ENCODE peak calls at places on chromosomes 7 and 10, in seven cellular contexts. P, V, C, K, R, I and M are unnamed samples.

GRCh38 chr7:26346611-26347200 is 55.0 kb downstream of the SNX10 start:
- DNase-seq in P (no peak), V (no peak), C (no peak), K (no peak), R (no peak), I (peak), M (no peak)

GRCh38 chr7:132403465-132404110 is 172.7 kb downstream of the PLXNA4 start:
- DNase-seq in P (no peak), V (peak), C (no peak), K (no peak), R (no peak), I (no peak), M (no peak)

GRCh38 chr10:110501142-110501937 is 3.6 kb downstream of the DUSP5 start:
- DNase-seq in P (peak), V (peak), C (peak), K (peak), R (peak), I (peak), M (peak)

GRCh38 chr7:155455776-155456516 is 2.0 kb upstream of the EN2 start:
- DNase-seq in P (no peak), V (no peak), C (no peak), K (no peak), R (no peak), I (no peak), M (no peak)

GRCh38 chr10:74079914-74080590 is 70.6 kb downstream of the AP3M1 start:
- DNase-seq in P (no peak), V (no peak), C (no peak), K (no peak), R (no peak), I (peak), M (no peak)

GRCh38 chr7:46198691-46199090 is 277.6 kb upstream of the IGFBP3 start:
- DNase-seq in P (no peak), V (no peak), C (no peak), K (no peak), R (no peak), I (peak), M (no peak)

GRCh38 chr10:23994459-23995046 is 214.4 kb upstream of the KIAA1217 start:
- DNase-seq in P (peak), V (peak), C (peak), K (no peak), R (peak), I (peak), M (peak)

GRCh38 chr10:67976292-67977245 is 92.1 kb downstream of the SIRT1 start:
- DNase-seq in P (peak), V (no peak), C (peak), K (no peak), R (no peak), I (peak), M (peak)

GRCh38 chr10:48996-49395 is at the start of gene TUBB8:
- DNase-seq in P (no peak), V (no peak), C (no peak), K (no peak), R (no peak), I (no peak), M (no peak)

GRCh38 chr7:55568613-55569268 is 3.6 kb downstream of the VOPP1 start:
- DNase-seq in P (no peak), V (no peak), C (no peak), K (no peak), R (no peak), I (peak), M (no peak)

GRCh38 chr7:138125119-138125518 is 48.9 kb downstream of the AKR1D1 start:
- DNase-seq in P (no peak), V (no peak), C (no peak), K (no peak), R (no peak), I (no peak), M (no peak)

GRCh38 chr10:113115534-113115933 is 165.5 kb downstream of the TCF7L2 start:
- DNase-seq in P (no peak), V (no peak), C (no peak), K (no peak), R (no peak), I (no peak), M (no peak)

GRCh38 chr7:55140221-55140980 is 121.6 kb downstream of the EGFR start:
- DNase-seq in P (peak), V (no peak), C (peak), K (peak), R (no peak), I (peak), M (no peak)

GRCh38 chr7:34823650-34824258 is 165.7 kb downstream of the NPSR1 start:
- DNase-seq in P (no peak), V (peak), C (peak), K (no peak), R (peak), I (peak), M (peak)

GRCh38 chr10:3781458-3782098 is 3.4 kb downstream of the KLF6 start:
- DNase-seq in P (peak), V (no peak), C (no peak), K (no peak), R (no peak), I (peak), M (peak)

GRCh38 chr7:2471396-2471795 is 4.8 kb downstream of the GRIFIN start:
- DNase-seq in P (peak), V (peak), C (no peak), K (no peak), R (no peak), I (peak), M (no peak)

GRCh38 chr10:132401396-132402168 is 4.6 kb downstream of the PWWP2B start:
- DNase-seq in P (no peak), V (no peak), C (no peak), K (no peak), R (no peak), I (no peak), M (peak)

GRCh38 chr7:92421676-92422435 is 25.4 kb upstream of the GATAD1 start:
- DNase-seq in P (no peak), V (no peak), C (peak), K (no peak), R (no peak), I (peak), M (no peak)

GRCh38 chr7:100867796-100868485 is 754 bp downstream of the TRIP6 start:
- DNase-seq in P (no peak), V (no peak), C (peak), K (no peak), R (no peak), I (no peak), M (no peak)

GRCh38 chr10:112565434-112566053 is 118.5 kb downstream of the VTI1A start:
- DNase-seq in P (peak), V (peak), C (peak), K (no peak), R (peak), I (peak), M (peak)

GRCh38 chr7:45229130-45229920 is 71.7 kb downstream of the RAMP3 start:
- DNase-seq in P (no peak), V (no peak), C (no peak), K (no peak), R (no peak), I (no peak), M (no peak)

GRCh38 chr10:123236122-123236521 is 81.9 kb downstream of the BUB3 start:
- DNase-seq in P (no peak), V (peak), C (no peak), K (no peak), R (no peak), I (no peak), M (no peak)
- TF ChIP-seq CTCF in P (no peak), V (peak), C (no peak), K (peak), R (no peak), I (no peak), M (no peak)

GRCh38 chr7:24005517-24005916 is 278.5 kb upstream of the NPY start:
- DNase-seq in P (no peak), V (no peak), C (no peak), K (no peak), R (no peak), I (no peak), M (no peak)
- TF ChIP-seq CTCF in P (no peak), V (no peak), C (no peak), K (no peak), R (no peak), I (no peak), M (no peak)

GRCh38 chr7:157297071-157297638 is 39.6 kb upstream of the DNAJB6 start:
- DNase-seq in P (no peak), V (no peak), C (no peak), K (no peak), R (no peak), I (no peak), M (no peak)

GRCh38 chr7:157300406-157300770 is 36.4 kb upstream of the DNAJB6 start:
- DNase-seq in P (no peak), V (no peak), C (no peak), K (no peak), R (no peak), I (no peak), M (no peak)

GRCh38 chr7:157299317-157299612 is 37.5 kb upstream of the DNAJB6 start:
- DNase-seq in P (no peak), V (no peak), C (no peak), K (no peak), R (no peak), I (no peak), M (no peak)

GRCh38 chr7:157302314-157302711 is 34.5 kb upstream of the DNAJB6 start:
- DNase-seq in P (peak), V (no peak), C (no peak), K (no peak), R (no peak), I (peak), M (peak)

GRCh38 chr7:157299613-157300405 is 37.0 kb upstream of the DNAJB6 start:
- DNase-seq in P (no peak), V (no peak), C (no peak), K (no peak), R (no peak), I (no peak), M (no peak)
- TF ChIP-seq CTCF in P (no peak), V (peak), C (no peak), K (peak), R (no peak), I (no peak), M (no peak)

GRCh38 chr7:15764986-15765385 is 78.5 kb upstream of the MEOX2 start:
- DNase-seq in P (peak), V (no peak), C (no peak), K (no peak), R (no peak), I (no peak), M (no peak)

GRCh38 chr7:15764010-15764409 is 77.5 kb upstream of the MEOX2 start:
- DNase-seq in P (no peak), V (no peak), C (no peak), K (no peak), R (no peak), I (no peak), M (no peak)

GRCh38 chr7:15765753-15766152 is 79.3 kb upstream of the MEOX2 start:
- DNase-seq in P (peak), V (no peak), C (no peak), K (no peak), R (no peak), I (no peak), M (no peak)
- TF ChIP-seq CTCF in P (no peak), V (no peak), C (no peak), K (no peak), R (no peak), I (no peak), M (no peak)

DNA sequence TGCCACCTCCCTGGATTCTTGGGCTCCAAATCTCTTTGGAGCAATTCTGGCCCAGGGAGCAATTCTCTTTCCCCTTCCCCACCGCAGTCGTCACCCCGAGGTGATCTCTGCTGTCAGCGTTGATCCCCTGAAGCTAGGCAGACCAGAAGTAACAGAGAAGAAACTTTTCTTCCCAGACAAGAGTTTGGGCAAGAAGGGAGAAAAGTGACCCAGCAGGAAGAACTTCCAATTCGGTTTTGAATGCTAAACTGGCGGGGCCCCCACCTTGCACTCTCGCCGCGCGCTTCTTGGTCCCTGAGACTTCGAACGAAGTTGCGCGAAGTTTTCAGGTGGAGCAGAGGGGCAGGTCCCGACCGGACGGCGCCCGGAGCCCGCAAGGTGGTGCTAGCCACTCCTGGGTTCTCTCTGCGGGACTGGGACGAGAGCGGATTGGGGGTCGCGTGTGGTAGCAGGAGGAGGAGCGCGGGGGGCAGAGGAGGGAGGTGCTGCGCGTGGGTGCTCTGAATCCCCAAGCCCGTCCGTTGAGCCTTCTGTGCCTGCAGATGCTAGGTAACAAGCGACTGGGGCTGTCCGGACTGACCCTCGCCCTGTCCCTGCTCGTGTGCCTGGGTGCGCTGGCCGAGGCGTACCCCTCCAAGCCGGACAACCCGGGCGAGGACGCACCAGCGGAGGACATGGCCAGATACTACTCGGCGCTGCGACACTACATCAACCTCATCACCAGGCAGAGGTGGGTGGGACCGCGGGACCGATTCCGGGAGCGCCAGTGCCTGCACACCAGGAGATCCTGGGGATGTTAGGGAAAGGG is 913 bp downstream of the NPY start:
- DNase-seq in P (no peak), V (peak), C (peak), K (no peak), R (peak), I (no peak), M (no peak)
- TF ChIP-seq CTCF in P (no peak), V (no peak), C (no peak), K (peak), R (no peak), I (no peak), M (no peak)

DNA sequence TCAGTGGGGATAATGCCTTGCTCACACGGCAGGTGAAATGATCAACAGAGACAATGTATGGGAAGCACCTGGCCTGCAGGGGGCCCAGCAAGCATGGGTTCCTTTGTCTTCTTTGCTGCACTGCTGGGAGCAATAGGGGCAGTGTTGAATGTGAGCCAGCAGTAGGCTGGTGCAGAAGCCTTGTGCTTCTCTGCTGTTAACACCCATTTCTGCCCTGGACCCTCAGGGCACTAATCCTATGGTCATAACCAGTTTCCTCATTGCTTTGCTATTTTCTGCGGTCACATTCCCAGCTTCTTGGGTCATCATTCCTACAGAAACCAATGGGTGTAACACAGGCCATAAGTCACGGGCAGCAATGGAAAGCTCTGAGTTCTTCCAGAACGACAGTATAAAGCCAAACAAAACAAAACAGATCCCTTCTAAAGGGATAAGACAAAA is 10.9 kb upstream of the LGI1 start:
- DNase-seq in P (no peak), V (peak), C (peak), K (peak), R (no peak), I (peak), M (no peak)
- TF ChIP-seq CTCF in P (no peak), V (peak), C (peak), K (peak), R (peak), I (no peak), M (no peak)

GRCh38 chr10:103666109-103666508 is 172.6 kb downstream of the NEURL1 start:
- DNase-seq in P (no peak), V (peak), C (no peak), K (no peak), R (no peak), I (peak), M (no peak)

GRCh38 chr10:103665439-103665838 is 171.9 kb downstream of the NEURL1 start:
- DNase-seq in P (peak), V (no peak), C (no peak), K (no peak), R (no peak), I (no peak), M (no peak)

GRCh38 chr10:103661198-103661950 is 167.9 kb downstream of the NEURL1 start:
- DNase-seq in P (peak), V (no peak), C (peak), K (no peak), R (peak), I (peak), M (peak)

GRCh38 chr10:103661951-103662405 is 168.5 kb downstream of the NEURL1 start:
- DNase-seq in P (no peak), V (no peak), C (no peak), K (no peak), R (no peak), I (no peak), M (no peak)

DNA sequence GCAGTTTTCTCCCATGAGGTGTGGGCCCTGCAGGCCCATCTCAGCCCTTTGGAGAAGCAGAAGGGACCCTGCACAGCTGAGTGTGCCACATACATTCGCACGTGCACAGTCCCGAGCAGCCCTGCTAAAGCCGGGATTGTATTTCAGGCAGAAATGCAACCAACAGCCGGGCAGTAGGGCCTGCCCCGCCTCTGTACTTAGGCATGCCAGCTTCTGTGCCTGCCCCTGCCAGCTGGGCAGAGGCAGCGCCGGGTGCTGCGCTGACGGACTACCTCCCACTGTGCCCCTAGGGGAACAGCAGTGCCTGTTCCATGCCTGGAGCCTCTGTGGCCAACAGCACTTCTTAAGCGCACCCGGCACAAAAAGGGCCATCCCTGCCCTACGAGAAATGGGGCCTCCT is 170.3 kb downstream of the NEURL1 start:
- DNase-seq in P (peak), V (no peak), C (no peak), K (no peak), R (no peak), I (no peak), M (peak)
- TF ChIP-seq CTCF in P (peak), V (no peak), C (no peak), K (no peak), R (no peak), I (no peak), M (no peak)

DNA sequence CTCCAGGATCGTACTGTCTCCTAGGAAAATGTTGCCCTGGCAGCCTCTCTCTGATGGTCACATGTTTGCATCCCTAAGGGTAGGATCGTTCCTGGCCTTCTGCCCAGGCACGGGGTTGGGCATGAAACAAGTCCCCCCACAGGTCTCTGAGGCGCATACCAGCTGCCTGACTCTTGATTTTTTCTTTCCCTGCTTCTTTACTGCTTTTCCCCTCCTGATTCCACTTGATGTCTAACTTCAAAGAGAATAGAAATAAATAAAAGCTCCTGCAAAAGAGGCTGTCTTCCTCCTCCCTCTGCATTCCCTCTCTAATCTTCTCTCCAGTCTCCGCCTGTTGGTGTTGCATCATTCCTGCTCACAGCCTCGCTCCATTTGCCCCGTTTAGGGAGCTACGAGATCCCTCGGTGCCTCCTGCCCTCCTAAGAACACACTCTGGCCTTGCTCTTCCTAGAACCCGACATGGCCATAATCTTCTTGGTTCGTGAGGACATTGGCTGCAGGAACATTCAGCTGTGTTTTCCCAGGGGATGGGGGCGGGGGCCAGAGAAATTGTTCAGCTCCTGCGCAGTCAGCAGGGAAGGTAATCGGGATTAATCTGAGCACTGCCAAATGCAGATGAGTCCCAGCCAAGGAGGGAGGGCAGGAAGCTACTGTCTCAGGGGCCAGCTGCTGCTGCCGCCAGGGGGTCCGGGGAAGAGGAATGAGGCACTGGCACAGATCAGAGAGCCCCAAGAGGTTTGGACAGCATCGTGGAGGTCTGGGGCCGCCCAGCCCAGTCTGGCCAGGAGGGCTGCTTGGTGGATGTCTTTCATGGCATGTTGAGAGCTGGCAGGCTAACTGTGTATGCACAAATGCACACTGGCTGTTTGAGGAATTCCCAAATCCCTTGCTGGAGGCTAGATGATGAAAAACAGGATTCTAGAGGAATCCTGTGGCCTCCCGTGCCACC is 26.1 kb downstream of the LEP start:
- DNase-seq in P (peak), V (peak), C (peak), K (peak), R (peak), I (peak), M (peak)
- TF ChIP-seq CTCF in P (no peak), V (peak), C (peak), K (peak), R (no peak), I (no peak), M (no peak)